ENCODE peak calls at places on chromosomes 1 and 21, in five cellular contexts. One of them, this sample, is unnamed.

GRCh38 chr1:156893048-156893953 is at the start of gene PEAR1:
- DNase-seq in neural progenitor cell: peak
- DNase-seq in mesendoderm: peak
- DNase-seq in adipocyte: peak
- DNase-seq in cardiac muscle cell: peak
- DNase-seq in this sample: no peak

GRCh38 chr1:41542196-41542955 is 57.9 kb upstream of the EDN2 start:
- DNase-seq in neural progenitor cell: no peak
- DNase-seq in mesendoderm: peak
- DNase-seq in adipocyte: no peak
- DNase-seq in cardiac muscle cell: no peak
- DNase-seq in this sample: peak

GRCh38 chr21:43921602-43921978 is 56.6 kb downstream of the AGPAT3 start:
- DNase-seq in neural progenitor cell: peak
- DNase-seq in mesendoderm: no peak
- DNase-seq in adipocyte: no peak
- DNase-seq in cardiac muscle cell: no peak
- DNase-seq in this sample: peak

GRCh38 chr1:63859480-63860275 is 85.9 kb downstream of the ROR1 start:
- DNase-seq in neural progenitor cell: no peak
- DNase-seq in mesendoderm: no peak
- DNase-seq in adipocyte: no peak
- DNase-seq in cardiac muscle cell: no peak
- DNase-seq in this sample: no peak

GRCh38 chr1:81832573-81832972 is 31.8 kb downstream of the ADGRL2 start:
- DNase-seq in neural progenitor cell: peak
- DNase-seq in mesendoderm: peak
- DNase-seq in adipocyte: peak
- DNase-seq in cardiac muscle cell: peak
- DNase-seq in this sample: no peak

GRCh38 chr21:36994501-36995189 is 11.9 kb upstream of the RIPPLY3 start:
- DNase-seq in neural progenitor cell: peak
- DNase-seq in mesendoderm: peak
- DNase-seq in adipocyte: no peak
- DNase-seq in cardiac muscle cell: peak
- DNase-seq in this sample: no peak

GRCh38 chr1:170340259-170340658 is 191.7 kb upstream of the GORAB start:
- DNase-seq in neural progenitor cell: no peak
- DNase-seq in mesendoderm: no peak
- DNase-seq in adipocyte: no peak
- DNase-seq in cardiac muscle cell: peak
- DNase-seq in this sample: no peak

GRCh38 chr1:111032295-111032897 is 68.7 kb upstream of the LRIF1 start:
- DNase-seq in neural progenitor cell: peak
- DNase-seq in mesendoderm: peak
- DNase-seq in adipocyte: peak
- DNase-seq in cardiac muscle cell: peak
- DNase-seq in this sample: no peak

GRCh38 chr1:46673749-46674182 is 2.1 kb downstream of the TEX38 start:
- DNase-seq in neural progenitor cell: no peak
- DNase-seq in mesendoderm: no peak
- DNase-seq in adipocyte: peak
- DNase-seq in cardiac muscle cell: peak
- DNase-seq in this sample: no peak

GRCh38 chr1:236753554-236753953 is 41.5 kb upstream of the MTR start:
- DNase-seq in neural progenitor cell: peak
- DNase-seq in mesendoderm: peak
- DNase-seq in adipocyte: peak
- DNase-seq in cardiac muscle cell: peak
- DNase-seq in this sample: no peak

DNA sequence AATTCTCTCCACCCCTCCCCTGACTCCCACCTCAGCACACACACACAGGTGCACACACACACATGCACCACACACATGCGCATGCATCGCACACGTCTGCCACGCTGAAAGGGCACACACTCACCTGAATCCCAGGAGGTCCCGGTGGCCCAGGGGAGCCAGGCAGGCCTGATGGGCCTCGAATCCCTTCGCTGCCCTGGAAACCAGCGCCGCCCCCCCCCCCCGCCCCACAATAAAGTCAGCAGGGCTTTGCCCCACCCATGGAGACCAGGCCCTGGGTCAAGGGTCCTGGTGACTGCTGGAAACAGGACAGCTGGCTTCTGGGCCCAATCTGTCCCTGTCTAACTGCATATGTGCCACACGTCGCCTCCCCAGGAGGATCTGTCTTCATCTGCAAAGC is 17.8 kb upstream of the PEF1 start:
- DNase-seq in neural progenitor cell: no peak
- DNase-seq in mesendoderm: no peak
- DNase-seq in adipocyte: no peak
- DNase-seq in cardiac muscle cell: no peak
- DNase-seq in this sample: no peak
- H3K4me3 ChIP-seq in neural progenitor cell: no peak
- H3K4me3 ChIP-seq in mesendoderm: no peak
- H3K4me3 ChIP-seq in adipocyte: no peak
- H3K4me3 ChIP-seq in cardiac muscle cell: no peak
- H3K4me3 ChIP-seq in this sample: no peak

DNA sequence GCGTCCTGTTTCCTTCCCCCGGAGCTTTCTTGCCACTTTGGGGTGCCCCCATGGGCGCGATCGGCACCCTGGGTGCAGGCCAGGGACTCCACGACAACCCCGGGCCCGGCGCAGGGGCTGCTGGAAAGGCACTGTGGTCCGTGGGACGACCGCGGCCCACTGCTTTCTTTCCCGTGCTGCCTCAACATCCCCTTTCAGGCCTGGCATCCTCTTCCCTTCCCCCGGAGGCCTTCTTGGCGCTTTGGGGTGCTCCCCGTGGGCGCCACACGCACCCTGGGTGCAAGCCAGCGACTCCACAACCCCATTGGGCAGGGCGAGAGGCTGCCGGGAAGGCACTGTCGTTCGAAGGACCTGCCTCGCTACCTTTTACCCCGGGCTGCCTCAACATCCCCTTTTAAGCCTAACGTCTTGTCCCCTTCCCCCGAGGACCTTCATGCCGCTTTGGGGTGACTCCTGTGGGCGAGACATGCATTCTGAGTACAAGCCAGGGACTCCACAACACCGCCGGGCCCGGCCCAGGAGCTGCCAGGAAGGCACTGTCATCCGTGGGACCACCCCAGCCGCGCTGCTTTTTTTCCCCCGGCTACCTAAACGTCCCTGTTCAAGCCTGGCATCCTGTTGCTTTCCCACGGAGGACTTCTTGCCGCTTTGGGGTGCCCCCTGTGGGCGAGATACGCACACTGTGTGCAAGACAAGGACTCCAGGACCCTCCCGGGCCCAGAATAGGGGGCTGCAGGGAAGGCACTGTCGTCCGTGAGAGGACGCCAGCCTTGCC is 137.8 kb downstream of the LIPI start:
- DNase-seq in neural progenitor cell: no peak
- DNase-seq in mesendoderm: no peak
- DNase-seq in adipocyte: no peak
- DNase-seq in cardiac muscle cell: no peak
- DNase-seq in this sample: no peak
- H3K4me3 ChIP-seq in neural progenitor cell: no peak
- H3K4me3 ChIP-seq in mesendoderm: no peak
- H3K4me3 ChIP-seq in adipocyte: no peak
- H3K4me3 ChIP-seq in cardiac muscle cell: no peak
- H3K4me3 ChIP-seq in this sample: no peak

GRCh38 chr1:172143384-172144025 is 277.0 kb upstream of the C1orf105 start:
- DNase-seq in neural progenitor cell: no peak
- DNase-seq in mesendoderm: no peak
- DNase-seq in adipocyte: peak
- DNase-seq in cardiac muscle cell: peak
- DNase-seq in this sample: no peak
- H3K4me3 ChIP-seq in neural progenitor cell: no peak
- H3K4me3 ChIP-seq in mesendoderm: no peak
- H3K4me3 ChIP-seq in adipocyte: peak
- H3K4me3 ChIP-seq in cardiac muscle cell: no peak
- H3K4me3 ChIP-seq in this sample: peak

GRCh38 chr1:241603626-241604337 is 36.4 kb downstream of the CHML start:
- DNase-seq in neural progenitor cell: no peak
- DNase-seq in mesendoderm: no peak
- DNase-seq in adipocyte: peak
- DNase-seq in cardiac muscle cell: peak
- DNase-seq in this sample: no peak
- H3K4me3 ChIP-seq in neural progenitor cell: no peak
- H3K4me3 ChIP-seq in mesendoderm: no peak
- H3K4me3 ChIP-seq in adipocyte: peak
- H3K4me3 ChIP-seq in cardiac muscle cell: no peak
- H3K4me3 ChIP-seq in this sample: no peak

DNA sequence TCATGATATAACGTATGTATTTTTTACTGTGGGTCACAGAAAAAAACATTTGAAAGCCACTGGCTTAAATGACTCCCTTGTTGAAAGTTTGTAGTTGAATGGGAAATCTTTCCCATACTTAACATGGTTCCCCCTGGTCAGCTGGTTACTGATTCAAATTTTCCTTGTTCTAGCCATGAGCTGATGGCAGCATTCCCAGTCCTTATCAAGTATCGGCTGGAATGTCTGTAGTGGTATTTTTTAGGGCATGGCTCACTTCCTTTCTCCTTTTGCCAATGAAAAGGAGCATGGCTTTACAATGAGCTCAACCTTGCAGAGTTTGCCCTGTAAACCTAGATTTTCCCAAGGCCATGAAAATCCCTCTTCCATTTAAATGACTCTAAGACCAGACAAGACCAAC is 55.7 kb downstream of the GIPC2 start:
- DNase-seq in neural progenitor cell: no peak
- DNase-seq in mesendoderm: peak
- DNase-seq in adipocyte: peak
- DNase-seq in cardiac muscle cell: peak
- DNase-seq in this sample: peak
- H3K4me3 ChIP-seq in neural progenitor cell: no peak
- H3K4me3 ChIP-seq in mesendoderm: no peak
- H3K4me3 ChIP-seq in adipocyte: no peak
- H3K4me3 ChIP-seq in cardiac muscle cell: no peak
- H3K4me3 ChIP-seq in this sample: no peak

GRCh38 chr1:153035211-153035610 is 4.2 kb downstream of the SPRR1B start:
- DNase-seq in neural progenitor cell: no peak
- DNase-seq in mesendoderm: no peak
- DNase-seq in adipocyte: no peak
- DNase-seq in cardiac muscle cell: no peak
- DNase-seq in this sample: no peak

GRCh38 chr1:153032677-153033308 is 1.8 kb downstream of the SPRR1B start:
- DNase-seq in neural progenitor cell: peak
- DNase-seq in mesendoderm: peak
- DNase-seq in adipocyte: peak
- DNase-seq in cardiac muscle cell: peak
- DNase-seq in this sample: no peak

GRCh38 chr1:153030895-153031294 is at the start of gene SPRR1B:
- DNase-seq in neural progenitor cell: no peak
- DNase-seq in mesendoderm: no peak
- DNase-seq in adipocyte: no peak
- DNase-seq in cardiac muscle cell: no peak
- DNase-seq in this sample: no peak

GRCh38 chr1:153028771-153029170 is 2.2 kb upstream of the SPRR1B start:
- DNase-seq in neural progenitor cell: no peak
- DNase-seq in mesendoderm: no peak
- DNase-seq in adipocyte: no peak
- DNase-seq in cardiac muscle cell: no peak
- DNase-seq in this sample: no peak

GRCh38 chr1:153032073-153032472 is 1.1 kb downstream of the SPRR1B start:
- DNase-seq in neural progenitor cell: no peak
- DNase-seq in mesendoderm: no peak
- DNase-seq in adipocyte: no peak
- DNase-seq in cardiac muscle cell: no peak
- DNase-seq in this sample: no peak
- H3K4me3 ChIP-seq in neural progenitor cell: no peak
- H3K4me3 ChIP-seq in mesendoderm: no peak
- H3K4me3 ChIP-seq in adipocyte: no peak
- H3K4me3 ChIP-seq in cardiac muscle cell: no peak
- H3K4me3 ChIP-seq in this sample: no peak

DNA sequence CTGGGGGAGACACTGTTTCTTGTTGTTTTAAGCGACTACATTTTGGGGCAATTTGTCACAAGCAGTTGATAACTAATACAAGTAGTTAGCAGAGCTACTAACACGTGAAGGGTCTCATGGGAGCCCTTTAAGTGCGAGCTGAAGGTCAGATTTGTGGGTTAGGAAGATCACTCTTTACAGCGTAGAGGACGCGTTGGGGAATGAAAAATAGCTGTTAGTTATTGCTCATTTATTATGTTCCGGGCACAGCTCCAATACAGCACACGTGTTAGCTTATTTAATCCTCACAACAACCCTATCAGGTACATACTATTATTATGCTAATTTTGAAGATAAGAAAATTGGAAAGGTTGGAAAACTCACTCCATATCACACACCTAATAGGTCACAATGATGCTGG is 95.9 kb downstream of the ACTL8 start:
- DNase-seq in neural progenitor cell: no peak
- DNase-seq in mesendoderm: no peak
- DNase-seq in adipocyte: no peak
- DNase-seq in cardiac muscle cell: no peak
- DNase-seq in this sample: no peak
- H3K4me3 ChIP-seq in neural progenitor cell: no peak
- H3K4me3 ChIP-seq in mesendoderm: no peak
- H3K4me3 ChIP-seq in adipocyte: no peak
- H3K4me3 ChIP-seq in cardiac muscle cell: no peak
- H3K4me3 ChIP-seq in this sample: no peak

This sample was measured in right lobe of liver.